ENCODE peak calls at places on chromosome 20, in six cellular contexts. Q, A, Z, X, G and R are unnamed samples.
A peak's percentile ranks its signal among the peaks of the same experiment; 100 is the strongest.

GRCh38 chr20:50305636-50306477 is 115.2 kb downstream of the CEBPB start:
- DNase-seq in Q (peak; percentile 86), A (peak; percentile 52), Z (peak; percentile 52), X (no peak), G (peak; percentile 73), R (no peak)

GRCh38 chr20:20611165-20611564 is 101.3 kb downstream of the RALGAPA2 start:
- DNase-seq in Q (no peak), A (no peak), Z (no peak), X (peak; percentile 4), G (no peak), R (no peak)

GRCh38 chr20:7775072-7775471 is 165.2 kb downstream of the HAO1 start:
- DNase-seq in Q (peak; percentile 12), A (no peak), Z (no peak), X (no peak), G (no peak), R (peak; percentile 3)

GRCh38 chr20:24781061-24781980 is 167.7 kb upstream of the CST7 start:
- DNase-seq in Q (peak; percentile 44), A (peak; percentile 30), Z (peak; percentile 19), X (peak; percentile 49), G (no peak), R (no peak)

GRCh38 chr20:32460683-32461320 is 102.7 kb downstream of the ASXL1 start:
- DNase-seq in Q (no peak), A (no peak), Z (no peak), X (no peak), G (no peak), R (no peak)

GRCh38 chr20:46151936-46152335 is 33.8 kb downstream of the CD40 start:
- DNase-seq in Q (no peak), A (no peak), Z (no peak), X (no peak), G (no peak), R (no peak)

GRCh38 chr20:13486694-13487093 is 152.0 kb downstream of the TASP1 start:
- DNase-seq in Q (no peak), A (no peak), Z (no peak), X (no peak), G (no peak), R (no peak)

GRCh38 chr20:32727663-32728062 is 15.6 kb downstream of the COMMD7 start:
- DNase-seq in Q (peak; percentile 87), A (no peak), Z (no peak), X (no peak), G (peak; percentile 32), R (no peak)

GRCh38 chr20:53150532-53150931 is 178.4 kb downstream of the TSHZ2 start:
- DNase-seq in Q (no peak), A (no peak), Z (no peak), X (no peak), G (no peak), R (no peak)

GRCh38 chr20:41889125-41889870 is 271.1 kb upstream of the CHD6 start:
- DNase-seq in Q (no peak), A (peak; percentile 42), Z (no peak), X (peak; percentile 69), G (no peak), R (no peak)